ENCODE peak calls at places on chromosomes 2 and 18, in seven cellular contexts. N is chondrocyte, H is Caki2, Y is HTR-8/SVneo, E is AG09309, J is mesothelial cell of epicardium, I is cardiac muscle cell. M is an unnamed sample.

GRCh38 chr2:173625315-173625714 is 270.6 kb downstream of the CDCA7 start:
- DNase-seq in N (no peak), H (no peak), Y (no peak), E (no peak), J (no peak), I (no peak), M (no peak)

GRCh38 chr18:46071894-46072867 is at the start of gene PSTPIP2:
- DNase-seq in N (no peak), H (no peak), Y (peak; percentile 50), E (no peak), J (peak; percentile 40), I (peak; percentile 82), M (no peak)

GRCh38 chr18:37019157-37019571 is 190.2 kb downstream of the KIAA1328 start:
- DNase-seq in N (no peak), H (no peak), Y (no peak), E (no peak), J (no peak), I (peak; percentile 6), M (no peak)

GRCh38 chr18:12628706-12629702 is 28.9 kb downstream of the SPIRE1 start:
- DNase-seq in N (no peak), H (peak; percentile 63), Y (no peak), E (no peak), J (no peak), I (no peak), M (peak; percentile 43)

GRCh38 chr2:106531676-106532075 is 44.5 kb downstream of the CD8B2 start:
- DNase-seq in N (no peak), H (no peak), Y (no peak), E (no peak), J (no peak), I (no peak), M (no peak)

GRCh38 chr2:111036042-111036441 is 84.7 kb upstream of the BCL2L11 start:
- DNase-seq in N (no peak), H (no peak), Y (no peak), E (no peak), J (no peak), I (no peak), M (no peak)

GRCh38 chr2:71505086-71505769 is 51.9 kb downstream of the DYSF start:
- DNase-seq in N (no peak), H (no peak), Y (no peak), E (no peak), J (peak; percentile 25), I (peak; percentile 44), M (no peak)

GRCh38 chr18:48947583-48947982 is 3.2 kb downstream of the SMAD7 start:
- DNase-seq in N (no peak), H (no peak), Y (no peak), E (no peak), J (no peak), I (no peak), M (no peak)

GRCh38 chr2:102114851-102115497 is 27.6 kb upstream of the IL1R1 start:
- DNase-seq in N (no peak), H (no peak), Y (no peak), E (no peak), J (no peak), I (no peak), M (no peak)

GRCh38 chr18:79587298-79588125 is 92.1 kb upstream of the CTDP1 start:
- DNase-seq in N (peak; percentile 71), H (no peak), Y (no peak), E (no peak), J (peak; percentile 15), I (no peak), M (no peak)

GRCh38 chr2:176096243-176096985 is 3.2 kb upstream of the HOXD12 start:
- DNase-seq in N (no peak), H (peak; percentile 49), Y (no peak), E (no peak), J (no peak), I (no peak), M (no peak)

GRCh38 chr2:212723226-212723625 is 184.6 kb upstream of the ERBB4 start:
- DNase-seq in N (no peak), H (no peak), Y (no peak), E (peak; percentile 13), J (no peak), I (no peak), M (no peak)

GRCh38 chr2:39871291-39871761 is 92.3 kb upstream of the THUMPD2 start:
- DNase-seq in N (no peak), H (peak; percentile 40), Y (peak; percentile 61), E (peak; percentile 91), J (no peak), I (no peak), M (no peak)

GRCh38 chr2:121362226-121362625 is 77.2 kb upstream of the TFCP2L1 start:
- DNase-seq in N (no peak), H (no peak), Y (no peak), E (no peak), J (no peak), I (no peak), M (no peak)